ENCODE peak calls at places on chromosomes 1 and 21, in nine cellular contexts. I is NCI-H774; K is cerebellar cortex; R is GM12878; E is psoas muscle; M is CD4-positive, CD25-positive, alpha-beta regulatory T cell; X is mucosa of descending colon; P is BJ; G is iPS DF 6.9. B is an unnamed sample.

GRCh38 chr1:151799179-151800022 is 5.8 kb downstream of the LINGO4 start:
- DNase-seq in I (no peak), K (no peak), R (no peak), E (no peak), M (no peak), X (no peak), P (no peak), G (no peak), B (no peak)

GRCh38 chr1:212670301-212670700 is 29.3 kb downstream of the BATF3 start:
- DNase-seq in I (no peak), K (no peak), R (no peak), E (no peak), M (no peak), X (no peak), P (no peak), G (no peak), B (no peak)

GRCh38 chr1:159179906-159180305 is 8.5 kb downstream of the CADM3 start:
- DNase-seq in I (no peak), K (peak), R (no peak), E (no peak), M (no peak), X (no peak), P (no peak), G (no peak), B (no peak)

GRCh38 chr1:219147571-219148019 is 26.1 kb upstream of the LYPLAL1 start:
- DNase-seq in I (no peak), K (no peak), R (no peak), E (no peak), M (no peak), X (no peak), P (no peak), G (no peak), B (no peak)

GRCh38 chr1:232096751-232097150 is 470.2 kb downstream of the DISC1 start:
- DNase-seq in I (no peak), K (no peak), R (no peak), E (no peak), M (no peak), X (no peak), P (no peak), G (no peak), B (no peak)

GRCh38 chr1:86865973-86866637 is 47.8 kb downstream of the SELENOF start:
- DNase-seq in I (no peak), K (no peak), R (peak), E (no peak), M (peak), X (no peak), P (no peak), G (no peak), B (no peak)

GRCh38 chr1:47971385-47971784 is 25.8 kb downstream of the TRABD2B start:
- DNase-seq in I (no peak), K (no peak), R (no peak), E (no peak), M (no peak), X (no peak), P (no peak), G (no peak), B (no peak)

GRCh38 chr1:6922096-6922931 is 137.1 kb downstream of the CAMTA1 start:
- DNase-seq in I (no peak), K (peak), R (no peak), E (no peak), M (no peak), X (no peak), P (peak), G (no peak), B (peak)

GRCh38 chr1:222084996-222085395 is 343.1 kb upstream of the DUSP10 start:
- DNase-seq in I (no peak), K (no peak), R (no peak), E (no peak), M (no peak), X (no peak), P (peak), G (no peak), B (no peak)

GRCh38 chr1:15770313-15770962 is 11.8 kb downstream of the FBLIM1 start:
- DNase-seq in I (no peak), K (no peak), R (no peak), E (no peak), M (no peak), X (peak), P (no peak), G (no peak), B (no peak)

GRCh38 chr1:85611856-85612255 is 31.3 kb downstream of the CCN1 start:
- DNase-seq in I (no peak), K (no peak), R (no peak), E (peak), M (no peak), X (no peak), P (peak), G (no peak), B (no peak)

GRCh38 chr1:5960336-5960735 is 31.9 kb downstream of the NPHP4 start:
- DNase-seq in I (no peak), K (no peak), R (no peak), E (no peak), M (no peak), X (no peak), P (no peak), G (no peak), B (no peak)

GRCh38 chr1:7334475-7335035 is 436.5 kb upstream of the VAMP3 start:
- DNase-seq in I (no peak), K (no peak), R (no peak), E (no peak), M (no peak), X (no peak), P (peak), G (no peak), B (peak)

GRCh38 chr1:30805301-30806003 is 47.9 kb upstream of the LAPTM5 start:
- DNase-seq in I (no peak), K (no peak), R (no peak), E (no peak), M (no peak), X (no peak), P (no peak), G (no peak), B (no peak)

GRCh38 chr1:35448344-35448801 is 108.8 kb downstream of the KIAA0319L start:
- DNase-seq in I (no peak), K (no peak), R (no peak), E (no peak), M (no peak), X (no peak), P (peak), G (no peak), B (no peak)

GRCh38 chr1:19879227-19879626 is 3.0 kb upstream of the OTUD3 start:
- DNase-seq in I (no peak), K (no peak), R (no peak), E (no peak), M (no peak), X (no peak), P (no peak), G (no peak), B (no peak)

GRCh38 chr1:60118119-60118518 is 44.5 kb upstream of the C1orf87 start:
- DNase-seq in I (no peak), K (no peak), R (no peak), E (no peak), M (no peak), X (peak), P (no peak), G (no peak), B (no peak)

GRCh38 chr21:46317710-46318463 is 5.8 kb downstream of the C21orf58 start:
- DNase-seq in I (peak), K (no peak), R (no peak), E (no peak), M (no peak), X (peak), P (no peak), G (no peak), B (peak)

GRCh38 chr1:98924971-98925370 is 79.7 kb downstream of the PLPPR5 start:
- DNase-seq in I (no peak), K (no peak), R (no peak), E (no peak), M (no peak), X (no peak), P (no peak), G (no peak), B (no peak)

GRCh38 chr1:53362270-53362669 is 34.4 kb upstream of the LRP8 start:
- DNase-seq in I (no peak), K (no peak), R (no peak), E (no peak), M (no peak), X (no peak), P (no peak), G (no peak), B (no peak)

GRCh38 chr1:8941906-8942305 is 3.8 kb upstream of the CA6 start:
- DNase-seq in I (no peak), K (no peak), R (no peak), E (no peak), M (peak), X (no peak), P (peak), G (no peak), B (no peak)

GRCh38 chr1:201421041-201421440 is 489 bp downstream of the TNNI1 start:
- DNase-seq in I (no peak), K (no peak), R (no peak), E (no peak), M (no peak), X (no peak), P (no peak), G (no peak), B (no peak)

GRCh38 chr1:27388337-27389005 is 4.0 kb upstream of the GPR3 start:
- DNase-seq in I (peak), K (peak), R (no peak), E (peak), M (peak), X (peak), P (no peak), G (peak), B (peak)

GRCh38 chr1:181676269-181676668 is 193.0 kb downstream of the CACNA1E start:
- DNase-seq in I (peak), K (peak), R (peak), E (no peak), M (peak), X (no peak), P (no peak), G (no peak), B (peak)

GRCh38 chr1:224879404-224879803 is 50.1 kb upstream of the DNAH14 start:
- DNase-seq in I (no peak), K (no peak), R (no peak), E (no peak), M (no peak), X (no peak), P (no peak), G (no peak), B (no peak)

GRCh38 chr1:88890790-88891317 is 513 bp downstream of the GTF2B start:
- DNase-seq in I (no peak), K (peak), R (no peak), E (no peak), M (peak), X (peak), P (no peak), G (no peak), B (peak)

GRCh38 chr1:62687903-62688686 is at the start of gene DOCK7:
- DNase-seq in I (peak), K (peak), R (no peak), E (peak), M (peak), X (peak), P (no peak), G (peak), B (peak)

GRCh38 chr1:21541330-21541729 is 32.1 kb downstream of the ALPL start:
- DNase-seq in I (no peak), K (no peak), R (no peak), E (no peak), M (no peak), X (no peak), P (no peak), G (no peak), B (no peak)

GRCh38 chr1:155261401-155261887 is 716 bp downstream of the SCAMP3 start:
- DNase-seq in I (no peak), K (no peak), R (no peak), E (peak), M (peak), X (no peak), P (no peak), G (no peak), B (no peak)

GRCh38 chr1:185973645-185974044 is 239.5 kb downstream of the HMCN1 start:
- DNase-seq in I (no peak), K (no peak), R (no peak), E (no peak), M (no peak), X (no peak), P (peak), G (no peak), B (no peak)

GRCh38 chr1:150006881-150007401 is 3.6 kb downstream of the OTUD7B start:
- DNase-seq in I (no peak), K (no peak), R (no peak), E (no peak), M (no peak), X (no peak), P (no peak), G (no peak), B (no peak)

B was measured in NCI-H1417.